ENCODE peak calls at places on chromosomes 6 and 20, in five cellular contexts. N is cardiac muscle cell, X is hepatocyte, F is mesendoderm, Q is psoas muscle. P is an unnamed sample. For H3K27me3, the result is how much of the 10 kb centered on the place peaks cover.

GRCh38 chr6:16704706-16705402 is 56.4 kb downstream of the ATXN1 start:
- DNase-seq in N (peak), X (no peak), F (no peak), Q (no peak), P (no peak)

GRCh38 chr6:32635526-32636123 is 1.6 kb upstream of the HLA-DQA1 start:
- DNase-seq in N (no peak), X (no peak), F (peak), Q (no peak), P (no peak)

GRCh38 chr6:132715204-132715603 is 1.3 kb upstream of the VNN1 start:
- DNase-seq in N (peak), X (peak), F (peak), Q (no peak), P (peak)

GRCh38 chr6:11473008-11473740 is 64.4 kb upstream of the TMEM170B start:
- DNase-seq in N (peak), X (no peak), F (no peak), Q (no peak), P (no peak)

GRCh38 chr6:4088684-4089083 is 9.7 kb upstream of the FAM217A start:
- DNase-seq in N (no peak), X (no peak), F (no peak), Q (no peak), P (no peak)

GRCh38 chr20:23654005-23654404 is 16.2 kb upstream of the CST3 start:
- DNase-seq in N (no peak), X (no peak), F (no peak), Q (no peak), P (peak)

GRCh38 chr6:82270791-82271392 is 23.3 kb upstream of the IBTK start:
- DNase-seq in N (peak), X (peak), F (peak), Q (no peak), P (no peak)

GRCh38 chr20:53643031-53643832 is 49.6 kb upstream of the ZNF217 start:
- DNase-seq in N (peak), X (peak), F (peak), Q (no peak), P (no peak)

GRCh38 chr20:59811681-59812171 is 121.7 kb downstream of the SYCP2 start:
- DNase-seq in N (no peak), X (no peak), F (no peak), Q (no peak), P (peak)

GRCh38 chr20:45104786-45105185 is 3.9 kb upstream of the KCNS1 start:
- DNase-seq in N (peak), X (no peak), F (no peak), Q (no peak), P (no peak)

GRCh38 chr6:811806-812205 is 118.9 kb upstream of the EXOC2 start:
- DNase-seq in N (no peak), X (no peak), F (no peak), Q (no peak), P (no peak)

GRCh38 chr6:152232494-152233151 is 404.5 kb downstream of the SYNE1 start:
- DNase-seq in N (peak), X (peak), F (peak), Q (no peak), P (no peak)

GRCh38 chr6:133814797-133815196 is 74.1 kb upstream of the TCF21 start:
- DNase-seq in N (peak), X (no peak), F (peak), Q (no peak), P (no peak)

GRCh38 chr20:24990810-24991252 is 1.7 kb downstream of the APMAP start:
- DNase-seq in N (no peak), X (no peak), F (peak), Q (no peak), P (peak)

GRCh38 chr6:37418727-37419126 is 14.3 kb upstream of the CMTR1 start:
- DNase-seq in N (no peak), X (peak), F (no peak), Q (no peak), P (no peak)

GRCh38 chr6:41462980-41463930 is 82.9 kb upstream of the FOXP4 start:
- DNase-seq in N (peak), X (peak), F (peak), Q (peak), P (no peak)

GRCh38 chr20:34268851-34269668 is 27.8 kb downstream of the ASIP start:
- DNase-seq in N (peak), X (peak), F (peak), Q (peak), P (peak)

GRCh38 chr6:166784691-166785090 is 157.6 kb upstream of the RPS6KA2 start:
- DNase-seq in N (no peak), X (no peak), F (no peak), Q (no peak), P (no peak)

GRCh38 chr6:136609878-136610706 is 59.9 kb upstream of the MAP7 start:
- DNase-seq in N (peak), X (peak), F (peak), Q (peak), P (peak)

GRCh38 chr20:58342104-58342945 is 32.8 kb downstream of the RAB22A start:
- DNase-seq in N (peak), X (no peak), F (no peak), Q (no peak), P (no peak)

GRCh38 chr6:2893276-2893675 is 9.8 kb downstream of the SERPINB9 start:
- DNase-seq in N (no peak), X (no peak), F (no peak), Q (no peak), P (peak)

GRCh38 chr20:41165001-41165882 is 27.9 kb downstream of the PLCG1 start:
- DNase-seq in N (no peak), X (no peak), F (no peak), Q (no peak), P (no peak)

GRCh38 chr20:26208296-26209091 is 511.8 kb upstream of the ZNF337 start:
- DNase-seq in N (peak), X (peak), F (peak), Q (peak), P (peak)

GRCh38 chr20:61881416-61881815 is 184.3 kb downstream of the TAF4 start:
- DNase-seq in N (no peak), X (no peak), F (no peak), Q (no peak), P (no peak)

GRCh38 chr6:143581835-143582480 is 70.4 kb upstream of the FUCA2 start:
- DNase-seq in N (peak), X (peak), F (no peak), Q (no peak), P (no peak)

GRCh38 chr6:135233676-135234491 is 52.8 kb downstream of the MYB start:
- DNase-seq in N (peak), X (no peak), F (no peak), Q (no peak), P (no peak)

GRCh38 chr20:52011093-52011492 is 180.5 kb downstream of the ZFP64 start:
- DNase-seq in N (no peak), X (no peak), F (no peak), Q (no peak), P (no peak)

GRCh38 chr6:150720774-150721233 is 121.1 kb downstream of the PLEKHG1 start:
- DNase-seq in N (peak), X (peak), F (peak), Q (no peak), P (no peak)

GRCh38 chr20:25321262-25321831 is 69.3 kb downstream of the ABHD12 start:
- DNase-seq in N (no peak), X (no peak), F (no peak), Q (no peak), P (peak)

GRCh38 chr20:24987244-24987643 is 5.3 kb downstream of the APMAP start:
- DNase-seq in N (no peak), X (no peak), F (no peak), Q (no peak), P (peak)

GRCh38 chr6:106133040-106133439 is 46.9 kb downstream of the PRDM1 start:
- DNase-seq in N (no peak), X (no peak), F (no peak), Q (no peak), P (no peak)

GRCh38 chr6:68400396-68400795 is 234.7 kb upstream of the ADGRB3 start:
- DNase-seq in N (no peak), X (no peak), F (peak), Q (no peak), P (peak)

GRCh38 chr6:148446681-148447080 is 104.0 kb downstream of the SASH1 start:
- DNase-seq in N (no peak), X (no peak), F (no peak), Q (no peak), P (no peak)

GRCh38 chr6:15473174-15473573 is 189.7 kb downstream of the DTNBP1 start:
- DNase-seq in N (no peak), X (no peak), F (no peak), Q (no peak), P (peak)

GRCh38 chr6:15473741-15474161 is 189.1 kb downstream of the DTNBP1 start:
- DNase-seq in N (peak), X (no peak), F (no peak), Q (no peak), P (peak)

GRCh38 chr6:15475261-15475660 is 187.6 kb downstream of the DTNBP1 start:
- DNase-seq in N (no peak), X (no peak), F (no peak), Q (no peak), P (peak)

GRCh38 chr6:15472626-15473025 is 190.2 kb downstream of the DTNBP1 start:
- DNase-seq in N (no peak), X (no peak), F (no peak), Q (no peak), P (peak)

GRCh38 chr6:15474196-15474595 is 188.6 kb downstream of the DTNBP1 start:
- DNase-seq in N (peak), X (no peak), F (no peak), Q (no peak), P (no peak)
- H3K27ac ChIP-seq in N (no peak), X (no peak), F (no peak), Q (peak), P (no peak)

GRCh38 chr20:4014031-4014474 is 1.3 kb downstream of the RNF24 start:
- DNase-seq in N (peak), X (peak), F (peak), Q (no peak), P (peak)
- H3K4me3 ChIP-seq in N (peak), X (peak), F (peak), Q (peak), P (peak)

DNA sequence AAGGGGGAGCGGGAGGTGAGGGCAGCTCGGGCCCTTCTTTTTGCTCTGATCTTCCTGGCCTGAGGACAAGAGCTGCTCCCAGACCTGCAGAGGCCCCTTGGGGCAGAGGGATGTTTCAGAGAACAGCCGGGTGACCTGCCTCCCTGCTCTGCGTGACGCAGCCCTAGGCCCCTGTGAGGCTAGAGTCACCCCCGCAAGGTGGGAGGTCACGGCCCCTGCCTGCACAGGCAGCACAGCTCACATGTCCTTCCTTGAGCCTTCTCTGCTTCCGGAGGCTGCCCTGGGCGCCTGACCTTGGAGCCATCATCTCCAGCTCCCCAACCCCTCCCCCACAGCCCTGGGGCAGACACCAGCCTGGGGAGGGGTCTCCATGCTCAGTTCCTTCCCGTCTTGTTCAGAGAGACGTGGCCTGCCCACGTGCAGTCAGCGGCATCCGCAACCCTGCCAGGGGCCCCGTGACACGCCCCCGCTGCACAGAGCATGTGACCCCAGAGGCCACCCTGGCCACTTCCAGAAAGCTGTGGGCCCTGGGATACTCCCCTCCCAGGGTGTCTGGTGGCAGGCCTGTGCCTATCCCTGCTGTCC is at the start of gene BIRC7:
- DNase-seq in N (no peak), X (no peak), F (no peak), Q (no peak), P (no peak)
- H3K27me3 ChIP-seq in N (under half), X (under half), F (under half), Q (under half), P (under half)

GRCh38 chr6:163392533-163392932 is 22.0 kb upstream of the QKI start:
- DNase-seq in N (peak), X (peak), F (peak), Q (no peak), P (no peak)
- H3K27ac ChIP-seq in N (no peak), X (no peak), F (no peak), Q (no peak), P (peak)